ENCODE peak calls at places on chromosomes 11 and 22, in ten cellular contexts. X, S, C, L, D, W, E, A, V and Z are unnamed samples.

GRCh38 chr22:26464312-26464711 is 19.3 kb downstream of the HPS4 start:
- DNase-seq in X (peak), S (no peak), C (no peak), L (no peak), D (no peak), W (no peak), E (no peak), A (no peak), V (no peak), Z (no peak)

GRCh38 chr11:119405986-119406385 is 17.0 kb downstream of the THY1 start:
- DNase-seq in X (no peak), S (no peak), C (peak), L (no peak), D (no peak), W (no peak), E (no peak), A (no peak), V (no peak), Z (no peak)

GRCh38 chr11:107593941-107594340 is 3.0 kb downstream of the ELMOD1 start:
- DNase-seq in X (no peak), S (no peak), C (no peak), L (no peak), D (no peak), W (no peak), E (no peak), A (no peak), V (no peak), Z (no peak)

GRCh38 chr11:62882811-62883496 is 2.3 kb downstream of the SLC3A2 start:
- DNase-seq in X (no peak), S (peak), C (no peak), L (no peak), D (no peak), W (no peak), E (no peak), A (no peak), V (no peak), Z (no peak)

GRCh38 chr11:71248656-71249055 is 3.7 kb downstream of the SHANK2 start:
- DNase-seq in X (no peak), S (no peak), C (no peak), L (no peak), D (no peak), W (no peak), E (no peak), A (no peak), V (no peak), Z (no peak)

GRCh38 chr11:43951231-43951630 is 8.8 kb downstream of the C11orf96 start:
- DNase-seq in X (no peak), S (no peak), C (no peak), L (no peak), D (no peak), W (no peak), E (no peak), A (no peak), V (no peak), Z (no peak)

GRCh38 chr22:22866381-22867111 is 21.1 kb upstream of the IGLL5 start:
- DNase-seq in X (no peak), S (peak), C (no peak), L (no peak), D (no peak), W (no peak), E (no peak), A (no peak), V (no peak), Z (no peak)

GRCh38 chr11:76524919-76525318 is 80.1 kb downstream of the EMSY start:
- DNase-seq in X (peak), S (peak), C (peak), L (no peak), D (no peak), W (no peak), E (peak), A (peak), V (no peak), Z (no peak)

GRCh38 chr11:74849525-74850391 is 99.1 kb downstream of the XRRA1 start:
- DNase-seq in X (peak), S (peak), C (peak), L (no peak), D (peak), W (peak), E (no peak), A (no peak), V (no peak), Z (no peak)

GRCh38 chr11:127106142-127106541 is 105.6 kb upstream of the KIRREL3 start:
- DNase-seq in X (no peak), S (no peak), C (peak), L (no peak), D (no peak), W (peak), E (no peak), A (no peak), V (no peak), Z (no peak)

GRCh38 chr11:65506770-65507485 is 8.1 kb downstream of the MALAT1 start:
- DNase-seq in X (peak), S (peak), C (peak), L (peak), D (peak), W (peak), E (peak), A (no peak), V (no peak), Z (no peak)

GRCh38 chr11:898160-898517 is 12.5 kb downstream of the CHID1 start:
- DNase-seq in X (peak), S (peak), C (peak), L (no peak), D (no peak), W (no peak), E (no peak), A (no peak), V (no peak), Z (no peak)

GRCh38 chr11:965206-965775 is 39.6 kb downstream of the AP2A2 start:
- DNase-seq in X (no peak), S (no peak), C (no peak), L (no peak), D (no peak), W (no peak), E (no peak), A (no peak), V (no peak), Z (no peak)

GRCh38 chr11:57480409-57481137 is 20.2 kb downstream of the RTN4RL2 start:
- DNase-seq in X (peak), S (peak), C (peak), L (peak), D (peak), W (no peak), E (peak), A (peak), V (peak), Z (no peak)

GRCh38 chr11:61610905-61611304 is 30.0 kb upstream of the SYT7 start:
- DNase-seq in X (no peak), S (no peak), C (no peak), L (no peak), D (no peak), W (no peak), E (no peak), A (no peak), V (no peak), Z (no peak)

GRCh38 chr11:113176971-113177370 is 137.4 kb upstream of the TTC12 start:
- DNase-seq in X (peak), S (peak), C (no peak), L (no peak), D (peak), W (no peak), E (no peak), A (no peak), V (no peak), Z (no peak)

GRCh38 chr22:31757265-31757664 is 3.4 kb downstream of the DEPDC5 start:
- DNase-seq in X (peak), S (no peak), C (no peak), L (no peak), D (no peak), W (no peak), E (no peak), A (no peak), V (no peak), Z (no peak)

GRCh38 chr11:28757725-28758515 is 649.7 kb downstream of the METTL15 start:
- DNase-seq in X (peak), S (peak), C (peak), L (no peak), D (peak), W (no peak), E (no peak), A (no peak), V (no peak), Z (no peak)

GRCh38 chr22:27626675-27627443 is 174.7 kb downstream of the MN1 start:
- DNase-seq in X (no peak), S (no peak), C (no peak), L (no peak), D (no peak), W (no peak), E (no peak), A (no peak), V (no peak), Z (no peak)

GRCh38 chr11:111059726-111060125 is 185.8 kb upstream of the POU2AF2 start:
- DNase-seq in X (no peak), S (no peak), C (peak), L (no peak), D (no peak), W (no peak), E (no peak), A (no peak), V (no peak), Z (no peak)

GRCh38 chr22:27122561-27122960 is 465.2 kb downstream of the MIAT start:
- DNase-seq in X (no peak), S (no peak), C (no peak), L (no peak), D (no peak), W (no peak), E (no peak), A (no peak), V (no peak), Z (no peak)

GRCh38 chr11:120784566-120785251 is 239.2 kb upstream of the TBCEL start:
- DNase-seq in X (no peak), S (no peak), C (no peak), L (no peak), D (no peak), W (no peak), E (no peak), A (no peak), V (peak), Z (no peak)

GRCh38 chr11:3853935-3854659 is 1.4 kb upstream of the STIM1 start:
- DNase-seq in X (no peak), S (no peak), C (no peak), L (peak), D (no peak), W (no peak), E (peak), A (no peak), V (peak), Z (no peak)

GRCh38 chr11:75795276-75796090 is 19.5 kb upstream of the UVRAG start:
- DNase-seq in X (no peak), S (no peak), C (no peak), L (no peak), D (no peak), W (no peak), E (no peak), A (no peak), V (peak), Z (no peak)

GRCh38 chr22:29710922-29711593 is 8.7 kb upstream of the CABP7 start:
- DNase-seq in X (no peak), S (no peak), C (no peak), L (no peak), D (no peak), W (no peak), E (peak), A (no peak), V (peak), Z (no peak)

GRCh38 chr11:68312780-68313573 is 586 bp downstream of the LRP5 start:
- DNase-seq in X (no peak), S (no peak), C (no peak), L (no peak), D (no peak), W (no peak), E (no peak), A (no peak), V (no peak), Z (no peak)

GRCh38 chr11:96306600-96306932 is 36.4 kb downstream of the MAML2 start:
- DNase-seq in X (no peak), S (no peak), C (no peak), L (no peak), D (peak), W (no peak), E (no peak), A (no peak), V (no peak), Z (no peak)

GRCh38 chr11:38226684-38227083 is 1628.6 kb upstream of the RAG2 start:
- DNase-seq in X (no peak), S (no peak), C (no peak), L (no peak), D (no peak), W (no peak), E (no peak), A (no peak), V (no peak), Z (no peak)

GRCh38 chr11:61949169-61950034 is 749 bp upstream of the BEST1 start:
- DNase-seq in X (peak), S (peak), C (peak), L (no peak), D (peak), W (no peak), E (peak), A (peak), V (no peak), Z (peak)

GRCh38 chr11:3088806-3089205 is 31.6 kb upstream of the CARS1 start:
- DNase-seq in X (no peak), S (no peak), C (no peak), L (no peak), D (no peak), W (no peak), E (no peak), A (no peak), V (no peak), Z (no peak)

GRCh38 chr11:11558826-11559225 is 63.0 kb downstream of the GALNT18 start:
- DNase-seq in X (no peak), S (no peak), C (no peak), L (no peak), D (no peak), W (no peak), E (no peak), A (peak), V (no peak), Z (no peak)

GRCh38 chr11:118176400-118177134 is at the start of gene SCN2B:
- DNase-seq in X (peak), S (peak), C (peak), L (no peak), D (no peak), W (no peak), E (no peak), A (no peak), V (no peak), Z (no peak)

GRCh38 chr11:118175600-118176399 is 639 bp downstream of the SCN2B start:
- DNase-seq in X (no peak), S (no peak), C (no peak), L (no peak), D (no peak), W (no peak), E (no peak), A (no peak), V (no peak), Z (no peak)

GRCh38 chr11:118175031-118175531 is 1.4 kb downstream of the SCN2B start:
- DNase-seq in X (peak), S (peak), C (peak), L (no peak), D (no peak), W (no peak), E (no peak), A (no peak), V (no peak), Z (no peak)

GRCh38 chr11:118180300-118180703 is 3.9 kb upstream of the SCN2B start:
- DNase-seq in X (peak), S (peak), C (no peak), L (no peak), D (no peak), W (peak), E (no peak), A (no peak), V (no peak), Z (peak)
- H3K27ac ChIP-seq in X (no peak), S (no peak), C (no peak), L (no peak), D (no peak), W (no peak), E (no peak), A (peak), V (no peak), Z (peak)

GRCh38 chr11:12681462-12681861 is 7.2 kb downstream of the TEAD1 start:
- DNase-seq in X (no peak), S (no peak), C (no peak), L (no peak), D (no peak), W (no peak), E (no peak), A (no peak), V (no peak), Z (no peak)
- H3K27ac ChIP-seq in X (peak), S (no peak), C (peak), L (no peak), D (no peak), W (peak), E (no peak), A (no peak), V (no peak), Z (no peak)

GRCh38 chr11:86586307-86586706 is 86.1 kb downstream of the ME3 start:
- DNase-seq in X (no peak), S (no peak), C (no peak), L (no peak), D (no peak), W (no peak), E (no peak), A (no peak), V (no peak), Z (no peak)

GRCh38 chr11:86588566-86589090 is 83.8 kb downstream of the ME3 start:
- DNase-seq in X (no peak), S (no peak), C (no peak), L (no peak), D (no peak), W (peak), E (no peak), A (peak), V (no peak), Z (no peak)

GRCh38 chr11:86589204-86589603 is 83.2 kb downstream of the ME3 start:
- DNase-seq in X (no peak), S (no peak), C (no peak), L (no peak), D (no peak), W (no peak), E (no peak), A (no peak), V (no peak), Z (no peak)

GRCh38 chr11:86589856-86590589 is 82.4 kb downstream of the ME3 start:
- DNase-seq in X (no peak), S (no peak), C (no peak), L (no peak), D (no peak), W (no peak), E (no peak), A (no peak), V (no peak), Z (no peak)

GRCh38 chr11:86587559-86588193 is 84.7 kb downstream of the ME3 start:
- DNase-seq in X (no peak), S (no peak), C (no peak), L (no peak), D (no peak), W (no peak), E (no peak), A (no peak), V (no peak), Z (no peak)
- H3K27ac ChIP-seq in X (no peak), S (no peak), C (no peak), L (no peak), D (no peak), W (peak), E (no peak), A (no peak), V (peak), Z (no peak)

GRCh38 chr22:46104170-46104880 is 46.0 kb upstream of the PPARA start:
- DNase-seq in X (no peak), S (no peak), C (no peak), L (no peak), D (no peak), W (no peak), E (no peak), A (no peak), V (peak), Z (no peak)

GRCh38 chr22:46102752-46103151 is 47.6 kb upstream of the PPARA start:
- DNase-seq in X (no peak), S (no peak), C (no peak), L (no peak), D (no peak), W (no peak), E (no peak), A (no peak), V (no peak), Z (no peak)

GRCh38 chr22:46104881-46105493 is 45.3 kb upstream of the PPARA start:
- DNase-seq in X (no peak), S (no peak), C (no peak), L (no peak), D (no peak), W (no peak), E (no peak), A (no peak), V (no peak), Z (no peak)

GRCh38 chr22:46103181-46103580 is 47.1 kb upstream of the PPARA start:
- DNase-seq in X (no peak), S (no peak), C (no peak), L (no peak), D (no peak), W (no peak), E (no peak), A (no peak), V (no peak), Z (no peak)

GRCh38 chr22:46103664-46104063 is 46.7 kb upstream of the PPARA start:
- DNase-seq in X (no peak), S (no peak), C (no peak), L (no peak), D (no peak), W (no peak), E (no peak), A (no peak), V (no peak), Z (no peak)
- H3K27ac ChIP-seq in X (no peak), S (peak), C (no peak), L (no peak), D (no peak), W (no peak), E (no peak), A (no peak), V (peak), Z (peak)

DNA sequence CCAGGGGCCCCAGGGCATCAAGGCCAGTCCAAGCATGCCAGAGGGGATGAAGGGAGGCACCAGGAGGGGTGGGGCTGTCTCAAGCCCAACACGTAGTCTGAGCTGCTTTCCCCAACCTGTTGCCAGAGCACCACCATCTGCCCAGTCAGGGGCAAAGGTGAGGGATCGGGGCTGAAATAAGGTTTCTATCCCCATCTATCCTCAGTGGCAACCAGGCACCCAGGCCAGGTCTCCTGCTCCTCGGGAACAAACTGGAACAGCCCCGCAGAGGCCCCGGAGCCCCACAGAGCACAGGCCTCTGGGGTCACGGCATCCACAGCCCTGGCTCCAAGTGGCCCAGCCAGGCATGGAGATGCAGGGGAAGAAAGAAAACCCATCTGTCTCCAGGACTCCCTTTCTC is 19.3 kb downstream of the STARD10 start:
- DNase-seq in X (no peak), S (no peak), C (no peak), L (no peak), D (no peak), W (no peak), E (peak), A (no peak), V (no peak), Z (no peak)
- H3K27ac ChIP-seq in X (no peak), S (no peak), C (no peak), L (no peak), D (no peak), W (no peak), E (no peak), A (no peak), V (no peak), Z (no peak)

GRCh38 chr11:78138694-78139421 is 568 bp downstream of the ALG8 start:
- DNase-seq in X (peak), S (no peak), C (peak), L (peak), D (peak), W (peak), E (peak), A (no peak), V (no peak), Z (no peak)
- H3K27ac ChIP-seq in X (peak), S (peak), C (peak), L (peak), D (peak), W (peak), E (peak), A (peak), V (peak), Z (peak)